ENCODE peak calls at places on chromosomes 11 and 22, in eight cellular contexts. R is OCI-LY7; W is heart left ventricle; Z is HL-60; D is activated CD8-positive, alpha-beta T cell treated with anti-CD3 and anti-CD28 coated beads for 36 hours; J is BJ; A is nephron progenitor cell; I is cardiac muscle cell. T is an unnamed sample.

GRCh38 chr11:130786987-130787688 is 129.1 kb downstream of the SNX19 start:
- DNase-seq in Z (no peak), I (no peak), J (no peak), D (no peak), A (no peak), R (no peak), W (peak), T (no peak)

GRCh38 chr11:120810251-120810650 is 213.7 kb upstream of the TBCEL start:
- DNase-seq in W (no peak), Z (no peak), J (no peak), I (peak), A (no peak), D (no peak), R (no peak), T (no peak)

GRCh38 chr11:93904711-93905110 is 54.3 kb upstream of the VSTM5 start:
- DNase-seq in J (no peak), W (no peak), I (no peak), Z (no peak), R (no peak), A (no peak), D (no peak), T (no peak)

GRCh38 chr11:128232588-128232987 is 354.8 kb downstream of the ETS1 start:
- DNase-seq in I (no peak), Z (no peak), D (peak), A (no peak), J (no peak), W (no peak), R (no peak), T (no peak)

GRCh38 chr11:70628881-70629844 is 230.8 kb downstream of the CTTN start:
- DNase-seq in D (no peak), Z (no peak), A (no peak), I (peak), R (no peak), J (no peak), W (peak), T (no peak)

GRCh38 chr22:24810043-24810749 is 4.2 kb downstream of the SGSM1 start:
- DNase-seq in W (no peak), D (no peak), A (no peak), R (no peak), J (no peak), I (peak), Z (no peak), T (no peak)

GRCh38 chr22:44448271-44448780 is 49.7 kb downstream of the RTL6 start:
- DNase-seq in R (no peak), A (no peak), D (no peak), J (peak), W (peak), Z (no peak), I (peak), T (no peak)

GRCh38 chr11:17458268-17458667 is 18.4 kb downstream of the ABCC8 start:
- DNase-seq in Z (no peak), D (no peak), J (no peak), A (no peak), R (no peak), I (no peak), W (no peak), T (no peak)

GRCh38 chr22:43381693-43382092 is 30.1 kb upstream of the MPPED1 start:
- DNase-seq in J (no peak), W (no peak), Z (peak), R (no peak), I (peak), A (no peak), D (no peak), T (no peak)

GRCh38 chr11:113796663-113797259 is 17.2 kb downstream of the CLDN25 start:
- DNase-seq in Z (peak), R (peak), D (peak), J (no peak), A (peak), I (peak), W (no peak), T (peak)

DNA sequence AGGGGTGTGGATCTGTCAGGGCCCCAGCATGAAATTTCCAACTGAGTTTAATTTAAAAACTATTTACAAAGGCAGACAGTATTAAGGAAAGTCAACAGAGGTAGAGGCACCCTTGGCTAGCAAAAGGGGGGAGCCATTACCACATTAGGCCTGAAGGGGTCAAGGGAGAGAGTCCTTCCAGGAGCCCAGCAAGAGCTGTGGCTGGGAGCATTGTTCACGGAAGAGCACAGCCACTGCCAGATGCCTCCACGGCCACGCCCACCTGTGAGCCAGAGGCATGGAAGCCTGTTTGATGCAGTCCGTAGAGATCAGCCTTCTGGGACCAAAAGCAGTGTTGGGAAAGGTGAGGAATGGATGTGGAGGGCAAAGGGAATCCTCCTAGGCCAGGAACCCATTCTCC is 102.6 kb downstream of the GALNT18 start:
- DNase-seq in Z (no peak), D (no peak), I (no peak), R (no peak), J (no peak), W (no peak), A (no peak), T (no peak)
- TF ChIP-seq CTCF in Z (no peak), D (no peak), I (no peak), R (no peak), J (no peak), W (no peak), A (no peak), T (no peak)

GRCh38 chr11:64947202-64947814 is 11.6 kb upstream of the GPHA2 start:
- DNase-seq in R (no peak), W (no peak), J (no peak), A (no peak), I (peak), Z (no peak), D (no peak), T (no peak)
- TF ChIP-seq CTCF in R (no peak), W (no peak), J (peak), A (no peak), I (peak), Z (no peak), D (no peak), T (no peak)

GRCh38 chr22:46262449-46263207 is 515 bp downstream of the PKDREJ start:
- DNase-seq in I (peak), Z (no peak), R (no peak), D (peak), A (peak), W (peak), J (no peak), T (no peak)
- TF ChIP-seq CTCF in I (peak), Z (no peak), R (no peak), D (peak), A (peak), W (peak), J (peak), T (no peak)

DNA sequence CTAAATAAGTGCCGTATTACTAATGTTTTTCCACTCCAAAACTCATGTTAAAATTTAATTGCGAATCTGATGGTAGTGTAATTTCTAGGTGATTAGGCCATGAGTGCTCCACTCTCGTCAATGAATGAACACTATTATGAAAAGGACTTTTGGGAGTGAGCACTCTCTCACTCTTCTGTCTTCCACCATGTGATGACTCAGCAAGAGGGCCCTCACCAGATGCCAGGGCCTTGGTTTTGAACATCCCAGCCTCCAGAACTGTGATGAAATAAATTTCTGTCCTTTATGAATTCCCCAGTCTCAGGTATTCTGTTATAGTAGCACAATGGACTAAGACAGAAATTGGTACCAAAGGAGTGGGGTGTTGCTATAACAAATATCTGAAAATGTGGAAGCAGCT is 8.1 kb downstream of the JRKL start:
- DNase-seq in D (no peak), W (no peak), A (no peak), J (no peak), I (no peak), R (no peak), Z (no peak), T (no peak)
- TF ChIP-seq CTCF in D (no peak), W (no peak), A (no peak), J (no peak), I (no peak), R (no peak), Z (no peak), T (no peak)